ENCODE peak calls at places on chromosomes 5 and 9, in eight cellular contexts. One of them, this sample, is unnamed.

GRCh38 chr5:153888781-153889180 is 149.9 kb downstream of the FAM114A2 start:
- DNase-seq in iPS DF 19.7: no peak
- DNase-seq in Caki2: no peak
- DNase-seq in NCI-H524: no peak
- DNase-seq in activated CD4-positive, alpha-beta T cell treated with anti-CD3 and anti-CD28 coated beads, Interleukin-2, amount 10 ng/mL, durations not matched to agents 7 days and 5 days: no peak
- DNase-seq in HTR-8/SVneo: no peak
- DNase-seq in stomach: no peak
- DNase-seq in stimulated activated CD4-positive, alpha-beta T cell treated with anti-CD3 and anti-CD28 coated beads, TNF-alpha, amount 100 ng/mL, for 1 hour: no peak
- DNase-seq in this sample: no peak

GRCh38 chr5:163789870-163790269 is 284.5 kb downstream of the MAT2B start:
- DNase-seq in stomach: no peak
- DNase-seq in iPS DF 19.7: no peak
- DNase-seq in HTR-8/SVneo: no peak
- DNase-seq in activated CD4-positive, alpha-beta T cell treated with anti-CD3 and anti-CD28 coated beads, Interleukin-2, amount 10 ng/mL, durations not matched to agents 7 days and 5 days: no peak
- DNase-seq in NCI-H524: no peak
- DNase-seq in stimulated activated CD4-positive, alpha-beta T cell treated with anti-CD3 and anti-CD28 coated beads, TNF-alpha, amount 100 ng/mL, for 1 hour: no peak
- DNase-seq in Caki2: no peak
- DNase-seq in this sample: no peak

GRCh38 chr9:36222449-36222848 is 31.7 kb downstream of the CLTA start:
- DNase-seq in Caki2: no peak
- DNase-seq in iPS DF 19.7: no peak
- DNase-seq in NCI-H524: no peak
- DNase-seq in stimulated activated CD4-positive, alpha-beta T cell treated with anti-CD3 and anti-CD28 coated beads, TNF-alpha, amount 100 ng/mL, for 1 hour: no peak
- DNase-seq in stomach: no peak
- DNase-seq in activated CD4-positive, alpha-beta T cell treated with anti-CD3 and anti-CD28 coated beads, Interleukin-2, amount 10 ng/mL, durations not matched to agents 7 days and 5 days: no peak
- DNase-seq in HTR-8/SVneo: no peak
- DNase-seq in this sample: no peak

GRCh38 chr5:1515921-1516571 is 7.7 kb downstream of the LPCAT1 start:
- DNase-seq in HTR-8/SVneo: no peak
- DNase-seq in stimulated activated CD4-positive, alpha-beta T cell treated with anti-CD3 and anti-CD28 coated beads, TNF-alpha, amount 100 ng/mL, for 1 hour: no peak
- DNase-seq in activated CD4-positive, alpha-beta T cell treated with anti-CD3 and anti-CD28 coated beads, Interleukin-2, amount 10 ng/mL, durations not matched to agents 7 days and 5 days: no peak
- DNase-seq in iPS DF 19.7: no peak
- DNase-seq in NCI-H524: no peak
- DNase-seq in Caki2: peak; percentile 94
- DNase-seq in stomach: peak; percentile 17
- DNase-seq in this sample: no peak

GRCh38 chr5:132770476-132771159 is 6.4 kb downstream of the SEPTIN8 start:
- DNase-seq in HTR-8/SVneo: no peak
- DNase-seq in Caki2: no peak
- DNase-seq in NCI-H524: no peak
- DNase-seq in activated CD4-positive, alpha-beta T cell treated with anti-CD3 and anti-CD28 coated beads, Interleukin-2, amount 10 ng/mL, durations not matched to agents 7 days and 5 days: no peak
- DNase-seq in iPS DF 19.7: no peak
- DNase-seq in stomach: no peak
- DNase-seq in stimulated activated CD4-positive, alpha-beta T cell treated with anti-CD3 and anti-CD28 coated beads, TNF-alpha, amount 100 ng/mL, for 1 hour: no peak
- DNase-seq in this sample: no peak

GRCh38 chr9:121661328-121661727 is 9.9 kb downstream of the DAB2IP start:
- DNase-seq in stimulated activated CD4-positive, alpha-beta T cell treated with anti-CD3 and anti-CD28 coated beads, TNF-alpha, amount 100 ng/mL, for 1 hour: no peak
- DNase-seq in NCI-H524: no peak
- DNase-seq in stomach: no peak
- DNase-seq in HTR-8/SVneo: no peak
- DNase-seq in Caki2: no peak
- DNase-seq in activated CD4-positive, alpha-beta T cell treated with anti-CD3 and anti-CD28 coated beads, Interleukin-2, amount 10 ng/mL, durations not matched to agents 7 days and 5 days: no peak
- DNase-seq in iPS DF 19.7: no peak
- DNase-seq in this sample: no peak

GRCh38 chr9:129580211-129580915 is 40.5 kb downstream of the C9orf50 start:
- DNase-seq in Caki2: peak; percentile 91
- DNase-seq in stimulated activated CD4-positive, alpha-beta T cell treated with anti-CD3 and anti-CD28 coated beads, TNF-alpha, amount 100 ng/mL, for 1 hour: no peak
- DNase-seq in NCI-H524: no peak
- DNase-seq in activated CD4-positive, alpha-beta T cell treated with anti-CD3 and anti-CD28 coated beads, Interleukin-2, amount 10 ng/mL, durations not matched to agents 7 days and 5 days: peak; percentile 66
- DNase-seq in iPS DF 19.7: no peak
- DNase-seq in HTR-8/SVneo: no peak
- DNase-seq in stomach: no peak
- DNase-seq in this sample: no peak

GRCh38 chr5:42995152-42995751 is 44.9 kb downstream of the ANXA2R start:
- DNase-seq in HTR-8/SVneo: no peak
- DNase-seq in NCI-H524: no peak
- DNase-seq in stimulated activated CD4-positive, alpha-beta T cell treated with anti-CD3 and anti-CD28 coated beads, TNF-alpha, amount 100 ng/mL, for 1 hour: no peak
- DNase-seq in activated CD4-positive, alpha-beta T cell treated with anti-CD3 and anti-CD28 coated beads, Interleukin-2, amount 10 ng/mL, durations not matched to agents 7 days and 5 days: no peak
- DNase-seq in iPS DF 19.7: no peak
- DNase-seq in Caki2: no peak
- DNase-seq in stomach: no peak
- DNase-seq in this sample: peak; percentile 47

GRCh38 chr5:180590543-180591248 is 603 bp downstream of the SCGB3A1 start:
- DNase-seq in stimulated activated CD4-positive, alpha-beta T cell treated with anti-CD3 and anti-CD28 coated beads, TNF-alpha, amount 100 ng/mL, for 1 hour: no peak
- DNase-seq in iPS DF 19.7: no peak
- DNase-seq in HTR-8/SVneo: no peak
- DNase-seq in activated CD4-positive, alpha-beta T cell treated with anti-CD3 and anti-CD28 coated beads, Interleukin-2, amount 10 ng/mL, durations not matched to agents 7 days and 5 days: no peak
- DNase-seq in stomach: no peak
- DNase-seq in Caki2: no peak
- DNase-seq in NCI-H524: no peak
- DNase-seq in this sample: no peak

GRCh38 chr5:118044169-118044568 is 944.2 kb downstream of the DTWD2 start:
- DNase-seq in stomach: no peak
- DNase-seq in activated CD4-positive, alpha-beta T cell treated with anti-CD3 and anti-CD28 coated beads, Interleukin-2, amount 10 ng/mL, durations not matched to agents 7 days and 5 days: no peak
- DNase-seq in iPS DF 19.7: no peak
- DNase-seq in NCI-H524: no peak
- DNase-seq in Caki2: no peak
- DNase-seq in stimulated activated CD4-positive, alpha-beta T cell treated with anti-CD3 and anti-CD28 coated beads, TNF-alpha, amount 100 ng/mL, for 1 hour: no peak
- DNase-seq in HTR-8/SVneo: no peak
- DNase-seq in this sample: no peak

This sample was measured in NB4.